ENCODE peak calls at places on chromosomes 2 and 18, in eight cellular contexts. One of them, this sample, is unnamed.

GRCh38 chr2:232901711-232902578 is 31.9 kb downstream of the SNORC start:
- DNase-seq in ovary: no peak
- DNase-seq in tibial nerve: no peak
- DNase-seq in upper lobe of left lung: peak
- DNase-seq in K562: peak
- DNase-seq in A549: peak
- DNase-seq in H1: no peak
- DNase-seq in sigmoid colon: no peak
- DNase-seq in this sample: no peak

GRCh38 chr18:47191956-47192355 is 15.8 kb upstream of the IER3IP1 start:
- DNase-seq in K562: no peak
- DNase-seq in upper lobe of left lung: no peak
- DNase-seq in sigmoid colon: no peak
- DNase-seq in tibial nerve: no peak
- DNase-seq in H1: no peak
- DNase-seq in A549: no peak
- DNase-seq in ovary: no peak
- DNase-seq in this sample: no peak

GRCh38 chr2:31243053-31243452 is 9.1 kb downstream of the EHD3 start:
- DNase-seq in A549: no peak
- DNase-seq in H1: no peak
- DNase-seq in sigmoid colon: no peak
- DNase-seq in upper lobe of left lung: no peak
- DNase-seq in K562: no peak
- DNase-seq in ovary: no peak
- DNase-seq in tibial nerve: no peak
- DNase-seq in this sample: no peak

GRCh38 chr2:59567115-59567514 is 986.3 kb downstream of the BCL11A start:
- DNase-seq in sigmoid colon: no peak
- DNase-seq in ovary: peak
- DNase-seq in tibial nerve: no peak
- DNase-seq in A549: no peak
- DNase-seq in upper lobe of left lung: peak
- DNase-seq in H1: no peak
- DNase-seq in K562: no peak
- DNase-seq in this sample: no peak

GRCh38 chr2:172442072-172442895 is 14.9 kb downstream of the ITGA6 start:
- DNase-seq in A549: peak
- DNase-seq in K562: no peak
- DNase-seq in upper lobe of left lung: no peak
- DNase-seq in sigmoid colon: no peak
- DNase-seq in tibial nerve: no peak
- DNase-seq in H1: no peak
- DNase-seq in ovary: no peak
- DNase-seq in this sample: no peak

GRCh38 chr2:143480586-143481230 is 351.5 kb downstream of the ARHGAP15 start:
- DNase-seq in tibial nerve: no peak
- DNase-seq in H1: no peak
- DNase-seq in sigmoid colon: no peak
- DNase-seq in ovary: no peak
- DNase-seq in A549: no peak
- DNase-seq in upper lobe of left lung: no peak
- DNase-seq in K562: no peak
- DNase-seq in this sample: no peak

GRCh38 chr2:12884713-12885282 is 168.1 kb downstream of the TRIB2 start:
- DNase-seq in A549: no peak
- DNase-seq in ovary: no peak
- DNase-seq in upper lobe of left lung: no peak
- DNase-seq in H1: no peak
- DNase-seq in sigmoid colon: peak
- DNase-seq in tibial nerve: no peak
- DNase-seq in K562: peak
- DNase-seq in this sample: no peak

GRCh38 chr2:175864131-175864728 is 137.8 kb downstream of the LNPK start:
- DNase-seq in A549: no peak
- DNase-seq in upper lobe of left lung: no peak
- DNase-seq in tibial nerve: no peak
- DNase-seq in sigmoid colon: no peak
- DNase-seq in ovary: no peak
- DNase-seq in K562: no peak
- DNase-seq in H1: no peak
- DNase-seq in this sample: no peak

GRCh38 chr2:5070257-5070656 is 621.9 kb upstream of the SOX11 start:
- DNase-seq in H1: no peak
- DNase-seq in upper lobe of left lung: no peak
- DNase-seq in sigmoid colon: no peak
- DNase-seq in tibial nerve: no peak
- DNase-seq in K562: no peak
- DNase-seq in ovary: no peak
- DNase-seq in A549: no peak
- DNase-seq in this sample: no peak

GRCh38 chr2:127762846-127763245 is 48.1 kb downstream of the WDR33 start:
- DNase-seq in A549: no peak
- DNase-seq in H1: no peak
- DNase-seq in sigmoid colon: no peak
- DNase-seq in ovary: no peak
- DNase-seq in tibial nerve: no peak
- DNase-seq in K562: no peak
- DNase-seq in upper lobe of left lung: no peak
- DNase-seq in this sample: no peak

GRCh38 chr2:171763602-171764001 is 76.3 kb downstream of the DYNC1I2 start:
- DNase-seq in A549: no peak
- DNase-seq in tibial nerve: no peak
- DNase-seq in sigmoid colon: no peak
- DNase-seq in ovary: no peak
- DNase-seq in K562: no peak
- DNase-seq in H1: no peak
- DNase-seq in upper lobe of left lung: no peak
- DNase-seq in this sample: no peak

GRCh38 chr2:28380185-28380584 is 12.5 kb upstream of the FOSL2 start:
- DNase-seq in H1: no peak
- DNase-seq in upper lobe of left lung: no peak
- DNase-seq in K562: no peak
- DNase-seq in ovary: no peak
- DNase-seq in sigmoid colon: no peak
- DNase-seq in A549: no peak
- DNase-seq in tibial nerve: no peak
- DNase-seq in this sample: no peak

GRCh38 chr2:52194342-52194741 is 1162.4 kb upstream of the NRXN1 start:
- DNase-seq in A549: no peak
- DNase-seq in H1: no peak
- DNase-seq in upper lobe of left lung: no peak
- DNase-seq in sigmoid colon: no peak
- DNase-seq in ovary: no peak
- DNase-seq in tibial nerve: no peak
- DNase-seq in K562: no peak
- DNase-seq in this sample: no peak

GRCh38 chr2:223815884-223816570 is 21.4 kb downstream of the AP1S3 start:
- DNase-seq in ovary: no peak
- DNase-seq in tibial nerve: no peak
- DNase-seq in K562: no peak
- DNase-seq in upper lobe of left lung: no peak
- DNase-seq in A549: no peak
- DNase-seq in sigmoid colon: no peak
- DNase-seq in H1: no peak
- DNase-seq in this sample: no peak

GRCh38 chr2:152646775-152647174 is 70.5 kb downstream of the PRPF40A start:
- DNase-seq in upper lobe of left lung: no peak
- DNase-seq in K562: no peak
- DNase-seq in sigmoid colon: no peak
- DNase-seq in H1: no peak
- DNase-seq in A549: peak
- DNase-seq in ovary: no peak
- DNase-seq in tibial nerve: no peak
- DNase-seq in this sample: no peak

GRCh38 chr18:31241900-31242409 is 76.0 kb upstream of the DSG1 start:
- DNase-seq in A549: peak
- DNase-seq in K562: peak
- DNase-seq in H1: peak
- DNase-seq in sigmoid colon: no peak
- DNase-seq in tibial nerve: no peak
- DNase-seq in upper lobe of left lung: no peak
- DNase-seq in ovary: no peak
- DNase-seq in this sample: no peak

DNA sequence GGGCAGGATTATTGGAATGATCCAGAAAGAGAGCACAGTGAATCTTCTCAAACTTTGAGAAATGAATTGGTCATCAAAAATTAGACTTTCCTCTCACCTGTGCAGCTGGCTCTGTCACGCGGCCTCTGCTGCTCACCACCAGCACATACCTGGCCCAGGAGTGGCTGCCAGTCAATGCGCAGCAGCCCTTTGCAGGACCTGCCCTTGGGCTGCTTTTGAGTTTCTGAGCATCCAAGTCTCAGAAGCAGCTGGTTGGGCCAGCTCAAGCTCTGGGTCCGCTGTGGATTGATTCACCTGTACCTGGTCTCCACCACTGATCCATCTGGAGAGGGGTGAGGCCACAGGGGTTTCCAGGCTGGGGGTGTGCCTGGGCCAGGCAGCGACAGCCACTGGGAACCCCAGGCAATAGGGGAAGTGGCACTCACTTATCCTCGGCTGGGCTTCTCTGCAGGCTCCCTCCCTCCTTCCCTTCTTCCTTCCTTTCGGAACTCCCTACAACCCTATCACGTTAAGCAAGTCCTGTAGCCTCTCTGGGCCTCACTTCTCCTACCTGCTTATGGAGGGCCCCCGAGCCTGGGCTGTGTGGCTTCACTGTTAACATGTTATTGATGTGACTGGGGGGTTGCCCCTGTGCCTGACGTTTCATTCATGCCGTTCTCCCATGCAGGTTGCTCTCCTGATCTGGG is 48.1 kb downstream of the SH3BP4 start:
- DNase-seq in tibial nerve: no peak
- DNase-seq in ovary: no peak
- DNase-seq in sigmoid colon: no peak
- DNase-seq in K562: no peak
- DNase-seq in H1: no peak
- DNase-seq in A549: no peak
- DNase-seq in upper lobe of left lung: no peak
- DNase-seq in this sample: no peak
- TF ChIP-seq EP300 in tibial nerve: no peak
- TF ChIP-seq EP300 in ovary: no peak
- TF ChIP-seq EP300 in sigmoid colon: no peak
- TF ChIP-seq EP300 in K562: no peak
- TF ChIP-seq EP300 in H1: no peak
- TF ChIP-seq EP300 in A549: no peak
- TF ChIP-seq EP300 in upper lobe of left lung: no peak
- TF ChIP-seq EP300 in this sample: no peak

DNA sequence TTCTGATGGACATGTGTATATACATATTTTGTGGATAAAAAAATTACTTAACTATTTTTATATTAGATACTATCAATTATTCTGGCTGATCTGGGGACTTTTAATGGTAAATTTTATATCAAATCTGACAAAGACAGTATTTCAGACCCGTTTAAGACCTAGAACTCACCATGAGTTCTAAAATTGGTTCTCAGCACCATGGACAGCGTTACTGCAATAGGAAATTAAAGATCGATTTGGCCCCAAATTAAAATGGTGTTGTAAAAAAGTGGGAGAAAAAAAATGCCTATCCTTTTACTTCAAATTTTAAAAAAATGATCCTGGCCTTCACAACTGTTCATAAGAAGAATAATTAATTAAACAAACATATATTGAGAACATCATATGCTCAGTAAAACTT is 919 bp upstream of the SCN2A start:
- DNase-seq in H1: no peak
- DNase-seq in tibial nerve: no peak
- DNase-seq in upper lobe of left lung: no peak
- DNase-seq in ovary: no peak
- DNase-seq in K562: no peak
- DNase-seq in sigmoid colon: no peak
- DNase-seq in A549: no peak
- DNase-seq in this sample: no peak
- TF ChIP-seq EP300 in H1: no peak
- TF ChIP-seq EP300 in tibial nerve: no peak
- TF ChIP-seq EP300 in upper lobe of left lung: no peak
- TF ChIP-seq EP300 in ovary: no peak
- TF ChIP-seq EP300 in K562: no peak
- TF ChIP-seq EP300 in sigmoid colon: no peak
- TF ChIP-seq EP300 in A549: no peak
- TF ChIP-seq EP300 in this sample: no peak

GRCh38 chr2:201257381-201257940 is 2.9 kb upstream of the CASP8 start:
- DNase-seq in ovary: no peak
- DNase-seq in H1: no peak
- DNase-seq in A549: peak
- DNase-seq in sigmoid colon: no peak
- DNase-seq in K562: peak
- DNase-seq in upper lobe of left lung: no peak
- DNase-seq in tibial nerve: no peak
- DNase-seq in this sample: no peak
- TF ChIP-seq EP300 in ovary: no peak
- TF ChIP-seq EP300 in H1: no peak
- TF ChIP-seq EP300 in A549: no peak
- TF ChIP-seq EP300 in sigmoid colon: no peak
- TF ChIP-seq EP300 in K562: no peak
- TF ChIP-seq EP300 in upper lobe of left lung: no peak
- TF ChIP-seq EP300 in tibial nerve: no peak
- TF ChIP-seq EP300 in this sample: peak

GRCh38 chr2:67574230-67574629 is 177.1 kb downstream of the ETAA1 start:
- DNase-seq in ovary: no peak
- DNase-seq in K562: no peak
- DNase-seq in upper lobe of left lung: no peak
- DNase-seq in sigmoid colon: no peak
- DNase-seq in H1: no peak
- DNase-seq in A549: no peak
- DNase-seq in tibial nerve: no peak
- DNase-seq in this sample: no peak
- TF ChIP-seq EP300 in ovary: no peak
- TF ChIP-seq EP300 in K562: no peak
- TF ChIP-seq EP300 in upper lobe of left lung: no peak
- TF ChIP-seq EP300 in sigmoid colon: no peak
- TF ChIP-seq EP300 in H1: no peak
- TF ChIP-seq EP300 in A549: no peak
- TF ChIP-seq EP300 in tibial nerve: no peak
- TF ChIP-seq EP300 in this sample: no peak

This sample was measured in GM12878.